ENCODE peak calls at places on chromosomes 6 and 20, in ten cellular contexts. Y is A549, K is stomach, P is ovary, V is breast epithelium, E is heart left ventricle, L is uterus, Z is prostate gland, S is IMR-90, J is adrenal gland. O is an unnamed sample.

GRCh38 chr6:138590796-138591709 is 91.8 kb upstream of the NHSL1 start:
- DNase-seq in Y (peak), S (peak), J (peak), L (peak), K (peak), V (no peak), E (peak), Z (peak), P (peak), O (peak)

GRCh38 chr20:6583134-6583738 is 184.2 kb upstream of the BMP2 start:
- DNase-seq in J (peak), S (peak), Z (peak), L (peak), P (no peak), K (peak), E (no peak), V (no peak), Y (peak), O (peak)

GRCh38 chr6:135936606-135937005 is 85.1 kb downstream of the PDE7B start:
- DNase-seq in L (no peak), V (no peak), P (no peak), J (peak), S (peak), Z (no peak), Y (peak), E (no peak), K (no peak), O (no peak)

GRCh38 chr6:27472182-27472616 is 706 bp downstream of the ZNF184 start:
- DNase-seq in K (no peak), E (peak), Z (peak), P (peak), S (peak), J (peak), Y (peak), V (peak), L (peak), O (peak)

GRCh38 chr6:126117251-126117650 is 130.9 kb downstream of the TRMT11 start:
- DNase-seq in L (no peak), S (peak), J (no peak), E (no peak), V (no peak), Y (no peak), K (no peak), P (no peak), Z (no peak), O (no peak)

GRCh38 chr6:37024665-37025337 is 19.3 kb downstream of the FGD2 start:
- DNase-seq in S (peak), K (peak), Y (peak), V (no peak), P (no peak), L (no peak), E (no peak), J (peak), Z (peak), O (no peak)

GRCh38 chr20:36941403-36941835 is 10.1 kb downstream of the SAMHD1 start:
- DNase-seq in K (no peak), V (no peak), P (no peak), S (no peak), L (no peak), J (no peak), Z (no peak), Y (no peak), E (no peak), O (no peak)

GRCh38 chr6:20564269-20564668 is 30.0 kb downstream of the CDKAL1 start:
- DNase-seq in Z (no peak), K (no peak), L (no peak), V (no peak), E (no peak), J (no peak), S (peak), Y (no peak), P (no peak), O (no peak)

GRCh38 chr20:16942702-16943101 is 194.5 kb downstream of the OTOR start:
- DNase-seq in K (no peak), V (no peak), Z (no peak), J (no peak), L (no peak), Y (no peak), E (no peak), S (peak), P (no peak), O (no peak)

GRCh38 chr6:3592371-3592941 is 135.6 kb upstream of the SLC22A23 start:
- DNase-seq in V (no peak), K (no peak), E (no peak), S (peak), P (no peak), Z (no peak), L (peak), Y (peak), J (no peak), O (no peak)

GRCh38 chr6:128600397-128600951 is 80.1 kb upstream of the PTPRK start:
- DNase-seq in L (no peak), J (no peak), V (no peak), S (peak), E (no peak), K (no peak), Z (no peak), Y (peak), P (no peak), O (no peak)

GRCh38 chr6:26312096-26312463 is 52.9 kb upstream of the BTN3A2 start:
- DNase-seq in K (no peak), L (no peak), P (no peak), V (no peak), E (no peak), J (no peak), S (no peak), Y (no peak), Z (no peak), O (no peak)

GRCh38 chr6:70131528-70131927 is 171.4 kb downstream of the COL9A1 start:
- DNase-seq in J (no peak), S (no peak), Y (no peak), V (no peak), K (no peak), E (no peak), Z (no peak), L (no peak), P (no peak), O (no peak)

GRCh38 chr6:62808575-62809293 is 402.5 kb upstream of the FKBP1C start:
- DNase-seq in L (no peak), Z (no peak), J (no peak), S (no peak), E (no peak), P (no peak), V (no peak), Y (no peak), K (no peak), O (no peak)

GRCh38 chr6:161439093-161439492 is 165.2 kb upstream of the AGPAT4 start:
- DNase-seq in J (peak), V (peak), Z (no peak), P (peak), L (peak), E (peak), Y (peak), K (no peak), S (peak), O (peak)

GRCh38 chr20:57844626-57845596 is 135.1 kb upstream of the PMEPA1 start:
- DNase-seq in S (no peak), K (no peak), E (no peak), Y (no peak), J (no peak), L (no peak), P (no peak), V (no peak), Z (no peak), O (no peak)

GRCh38 chr6:42177514-42178364 is 4.6 kb downstream of the GUCA1A start:
- DNase-seq in S (no peak), K (no peak), E (no peak), L (no peak), Y (no peak), J (no peak), V (no peak), P (no peak), Z (no peak), O (no peak)

GRCh38 chr6:46370622-46371021 is 120.6 kb downstream of the RCAN2 start:
- DNase-seq in K (no peak), E (no peak), Z (no peak), L (no peak), J (no peak), P (no peak), S (peak), Y (no peak), V (no peak), O (no peak)

GRCh38 chr20:21235346-21235712 is 67.8 kb upstream of the XRN2 start:
- DNase-seq in Y (no peak), P (no peak), J (no peak), S (no peak), L (no peak), Z (no peak), K (no peak), E (no peak), V (no peak), O (no peak)

GRCh38 chr6:111758608-111759293 is 114.5 kb downstream of the FYN start:
- DNase-seq in S (no peak), K (no peak), E (no peak), J (no peak), L (no peak), V (no peak), Z (no peak), Y (no peak), P (no peak), O (no peak)

GRCh38 chr6:22098623-22099022 is 198.2 kb downstream of the PRL start:
- DNase-seq in L (no peak), J (no peak), Y (no peak), V (no peak), K (no peak), E (no peak), Z (no peak), P (no peak), S (peak), O (no peak)

GRCh38 chr20:38246357-38247165 is 14.0 kb downstream of the KIAA1755 start:
- DNase-seq in P (peak), L (peak), V (no peak), J (no peak), E (peak), K (no peak), Z (no peak), Y (no peak), S (no peak), O (peak)

GRCh38 chr6:142218441-142218840 is 71.4 kb downstream of the VTA1 start:
- DNase-seq in E (no peak), J (no peak), P (no peak), Z (no peak), K (no peak), L (no peak), S (peak), Y (no peak), V (no peak), O (no peak)

GRCh38 chr6:31862344-31863235 is at the start of gene NEU1:
- DNase-seq in L (peak), S (peak), P (peak), Y (peak), Z (peak), V (peak), E (peak), J (peak), K (peak), O (peak)
- TF ChIP-seq POLR2A in L (peak), S (peak), P (peak), Y (peak), Z (peak), V (peak), E (peak), J (peak), K (no peak), O (peak)

DNA sequence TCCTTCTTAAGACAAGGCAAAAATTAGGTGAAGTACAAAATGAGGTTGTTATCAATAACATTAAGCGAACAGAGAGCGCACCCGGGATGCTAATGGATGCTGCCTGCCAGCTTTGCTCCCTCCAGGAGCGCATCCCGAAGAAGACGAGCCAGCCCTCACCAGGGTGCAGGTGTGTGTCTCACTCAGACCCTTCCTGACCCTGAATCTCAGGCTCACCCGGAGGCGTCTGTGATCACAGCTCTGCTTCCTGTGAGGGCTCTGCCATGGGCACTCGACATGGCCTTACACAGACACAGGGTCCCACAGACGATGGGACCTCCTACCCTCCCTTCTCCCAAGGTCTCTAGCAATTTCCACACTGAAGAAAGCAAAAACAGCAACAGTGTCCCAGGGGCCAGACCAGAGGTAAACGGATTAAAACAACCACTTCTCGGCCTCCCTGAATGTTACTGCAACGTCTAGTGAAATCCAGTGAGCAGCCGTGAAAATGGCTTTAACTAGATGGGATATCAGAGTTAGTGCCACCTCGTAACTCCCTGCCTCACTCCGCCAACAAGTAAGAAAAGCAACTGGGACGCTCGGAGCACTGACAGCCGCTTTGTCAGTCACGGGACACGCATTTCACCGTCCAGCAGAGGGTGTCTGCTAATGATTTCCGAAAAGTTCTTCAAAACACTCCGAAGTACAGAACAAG is 11.7 kb downstream of the ZBTB46 start:
- DNase-seq in Y (peak), L (peak), J (no peak), P (peak), S (peak), V (no peak), Z (no peak), K (no peak), E (no peak), O (peak)
- H3K4me3 ChIP-seq in Y (peak), L (no peak), J (no peak), P (no peak), S (no peak), V (peak), Z (no peak), K (no peak), E (no peak), O (peak)

GRCh38 chr20:63737940-63738686 is 1.5 kb upstream of the SLC2A4RG start:
- DNase-seq in L (peak), J (no peak), Y (no peak), K (no peak), E (no peak), Z (no peak), P (peak), V (no peak), S (no peak), O (peak)
- TF ChIP-seq POLR2A in L (no peak), J (no peak), Y (no peak), K (no peak), E (no peak), Z (no peak), P (no peak), V (no peak), S (no peak), O (no peak)

GRCh38 chr20:45857114-45857835 is at the start of the genes ACOT8 and ZSWIM3:
- DNase-seq in E (peak), K (peak), V (peak), Y (peak), J (peak), P (peak), Z (peak), S (peak), L (peak), O (peak)

GRCh38 chr20:45851501-45851900 is 5.7 kb downstream of the ACOT8 start:
- DNase-seq in Y (no peak), P (no peak), J (no peak), E (no peak), Z (no peak), L (no peak), S (no peak), K (no peak), V (no peak), O (no peak)

GRCh38 chr20:45850238-45850637 is 7.0 kb downstream of the ACOT8 start:
- DNase-seq in J (peak), K (no peak), L (no peak), Z (no peak), E (no peak), S (no peak), V (no peak), Y (no peak), P (no peak), O (no peak)

GRCh38 chr20:45850926-45851325 is 6.3 kb downstream of the ACOT8 start:
- DNase-seq in Y (no peak), K (no peak), E (no peak), L (no peak), J (peak), V (no peak), Z (no peak), P (no peak), S (no peak), O (no peak)

GRCh38 chr20:45853484-45853883 is 3.7 kb downstream of the ACOT8 start:
- DNase-seq in E (no peak), L (no peak), Z (no peak), Y (no peak), S (no peak), V (no peak), K (no peak), P (no peak), J (no peak), O (no peak)
- H3K4me3 ChIP-seq in E (no peak), L (no peak), Z (no peak), Y (no peak), S (no peak), V (no peak), K (no peak), P (no peak), J (no peak), O (no peak)

O was measured in sigmoid colon.